ENCODE peak calls at places on chromosome 3, in four cellular contexts. M is AG09319, J is activated B cell treated with CpG ODN at 0.5 μM for 24 hours, Z is GM20000. K is an unnamed sample.

GRCh38 chr3:125175321-125176078 is 37.0 kb downstream of the SLC12A8 start:
- DNase-seq in J (no peak), Z (no peak), M (no peak), K (no peak)

GRCh38 chr3:33777996-33778395 is 20.4 kb upstream of the PDCD6IP start:
- DNase-seq in M (no peak), J (no peak), Z (no peak), K (no peak)

GRCh38 chr3:122642935-122643334 is 37.7 kb upstream of the PARP14 start:
- DNase-seq in J (no peak), Z (peak; percentile 43), M (no peak), K (no peak)

GRCh38 chr3:68771683-68772082 is 160.7 kb downstream of the TAFA4 start:
- DNase-seq in Z (no peak), M (no peak), J (no peak), K (no peak)

GRCh38 chr3:123695152-123695551 is 110.3 kb upstream of the HACD2 start:
- DNase-seq in Z (no peak), M (no peak), J (no peak), K (no peak)

GRCh38 chr3:126285369-126285768 is 71.8 kb downstream of the KLF15 start:
- DNase-seq in M (no peak), J (no peak), Z (no peak), K (no peak)

GRCh38 chr3:16849240-16849639 is 35.5 kb upstream of the PLCL2 start:
- DNase-seq in M (peak; percentile 36), J (peak; percentile 39), Z (peak; percentile 54), K (no peak)

GRCh38 chr3:174158674-174159073 is 700.5 kb upstream of the NAALADL2 start:
- DNase-seq in Z (no peak), M (no peak), J (no peak), K (no peak)

GRCh38 chr3:134004841-134005240 is 24.9 kb downstream of the SLCO2A1 start:
- DNase-seq in Z (no peak), J (no peak), M (no peak), K (no peak)

GRCh38 chr3:28101672-28102071 is 139.7 kb upstream of the CMC1 start:
- DNase-seq in M (no peak), J (no peak), Z (no peak), K (no peak)

GRCh38 chr3:45870099-45870498 is 16.2 kb upstream of the CCR9 start:
- DNase-seq in J (no peak), M (no peak), Z (no peak), K (no peak)

GRCh38 chr3:16504242-16504641 is 9.3 kb downstream of the RFTN1 start:
- DNase-seq in J (no peak), Z (peak; percentile 60), M (no peak), K (no peak)

GRCh38 chr3:94305835-94306685 is 243.2 kb downstream of the NSUN3 start:
- DNase-seq in J (no peak), M (no peak), Z (no peak), K (no peak)

GRCh38 chr3:64983583-64984359 is 296.0 kb upstream of the ADAMTS9 start:
- DNase-seq in J (no peak), M (no peak), Z (no peak), K (no peak)

GRCh38 chr3:49554639-49555265 is 475 bp downstream of the BSN start:
- DNase-seq in M (no peak), J (peak; percentile 73), Z (no peak), K (peak; percentile 75)

GRCh38 chr3:197912770-197913476 is 37.1 kb upstream of the RPL35A start:
- DNase-seq in J (no peak), Z (no peak), M (no peak), K (no peak)

GRCh38 chr3:179713643-179714090 is 60.8 kb downstream of the USP13 start:
- DNase-seq in J (no peak), M (no peak), Z (no peak), K (no peak)

GRCh38 chr3:101635954-101636798 is 40.8 kb downstream of the ZBTB11 start:
- DNase-seq in J (peak; percentile 27), M (no peak), Z (peak; percentile 65), K (peak; percentile 71)

GRCh38 chr3:73353661-73354217 is 271.0 kb downstream of the PDZRN3 start:
- DNase-seq in J (no peak), Z (no peak), M (no peak), K (no peak)

GRCh38 chr3:54633444-54634121 is 294.3 kb downstream of the LRTM1 start:
- DNase-seq in Z (no peak), M (no peak), J (no peak), K (no peak)

GRCh38 chr3:178646205-178646604 is 110.0 kb downstream of the KCNMB2 start:
- DNase-seq in Z (no peak), M (no peak), J (no peak), K (no peak)

GRCh38 chr3:44995142-44995770 is 19.2 kb downstream of the EXOSC7 start:
- DNase-seq in Z (no peak), M (peak; percentile 81), J (no peak), K (no peak)

GRCh38 chr3:134917631-134918030 is 122.6 kb downstream of the EPHB1 start:
- DNase-seq in Z (no peak), M (no peak), J (no peak), K (no peak)

GRCh38 chr3:152595975-152596832 is 238.7 kb upstream of the P2RY1 start:
- DNase-seq in M (no peak), J (no peak), Z (peak; percentile 70), K (no peak)

GRCh38 chr3:172815857-172816256 is 65.3 kb downstream of the ECT2 start:
- DNase-seq in Z (no peak), M (no peak), J (no peak), K (no peak)

GRCh38 chr3:72329354-72329753 is 518.9 kb downstream of the SHQ1 start:
- DNase-seq in M (no peak), J (no peak), Z (no peak), K (no peak)

GRCh38 chr3:72405943-72406585 is 442.2 kb downstream of the SHQ1 start:
- DNase-seq in Z (no peak), M (no peak), J (no peak), K (no peak)

GRCh38 chr3:20552605-20553275 is 366.7 kb upstream of the SGO1 start:
- DNase-seq in M (no peak), Z (no peak), J (no peak), K (no peak)
- TF ChIP-seq CTCF in M (no peak), Z (no peak), J (no peak), K (no peak)

GRCh38 chr3:112115806-112116383 is 17.2 kb downstream of the GCSAM start:
- DNase-seq in J (no peak), Z (no peak), M (no peak), K (no peak)

GRCh38 chr3:112109313-112109712 is 23.1 kb downstream of the C3orf52 start:
- DNase-seq in J (no peak), Z (no peak), M (no peak), K (no peak)

GRCh38 chr3:112115161-112115739 is 17.8 kb downstream of the GCSAM start:
- DNase-seq in Z (no peak), M (no peak), J (no peak), K (no peak)

GRCh38 chr3:112114558-112115160 is 18.4 kb downstream of the GCSAM start:
- DNase-seq in M (no peak), J (no peak), Z (no peak), K (no peak)

DNA sequence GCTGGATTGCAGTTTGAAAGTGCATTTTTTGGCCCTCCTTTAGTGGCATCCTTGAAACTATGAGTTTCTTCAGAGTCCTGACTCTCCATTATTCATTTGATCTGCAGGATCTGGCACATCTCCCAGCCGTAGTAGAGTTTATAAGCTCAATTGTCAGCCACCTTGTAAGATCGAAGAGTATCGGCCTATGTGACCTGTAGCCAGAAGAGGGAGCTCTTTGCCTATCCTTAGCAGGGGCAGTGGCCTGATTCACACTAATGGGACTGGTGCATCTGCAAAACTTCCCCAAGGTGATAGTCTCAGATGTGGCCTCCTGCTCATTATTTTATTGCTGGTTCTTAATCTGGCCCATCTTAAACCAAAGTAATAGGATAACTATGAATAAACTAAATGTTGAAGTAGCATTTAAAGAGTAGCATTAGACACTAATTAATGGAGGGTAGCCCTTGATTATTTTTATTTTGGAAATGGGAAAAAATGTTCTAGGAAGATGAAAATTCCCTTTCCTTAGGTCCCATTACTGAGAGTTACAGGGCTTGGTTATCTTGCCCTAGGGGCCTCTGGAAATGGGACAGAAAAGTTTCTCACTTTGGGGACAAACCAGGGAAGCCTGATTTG is 21.2 kb downstream of the GCSAM start:
- DNase-seq in M (peak; percentile 29), J (no peak), Z (peak; percentile 75), K (peak; percentile 60)
- TF ChIP-seq CTCF in M (peak; percentile 83), J (peak; percentile 68), Z (peak; percentile 63), K (peak; percentile 55)

GRCh38 chr3:170324962-170325361 is 32.6 kb upstream of the SKIL start:
- DNase-seq in M (no peak), Z (no peak), J (no peak), K (no peak)
- TF ChIP-seq CTCF in M (no peak), Z (no peak), J (no peak), K (no peak)

DNA sequence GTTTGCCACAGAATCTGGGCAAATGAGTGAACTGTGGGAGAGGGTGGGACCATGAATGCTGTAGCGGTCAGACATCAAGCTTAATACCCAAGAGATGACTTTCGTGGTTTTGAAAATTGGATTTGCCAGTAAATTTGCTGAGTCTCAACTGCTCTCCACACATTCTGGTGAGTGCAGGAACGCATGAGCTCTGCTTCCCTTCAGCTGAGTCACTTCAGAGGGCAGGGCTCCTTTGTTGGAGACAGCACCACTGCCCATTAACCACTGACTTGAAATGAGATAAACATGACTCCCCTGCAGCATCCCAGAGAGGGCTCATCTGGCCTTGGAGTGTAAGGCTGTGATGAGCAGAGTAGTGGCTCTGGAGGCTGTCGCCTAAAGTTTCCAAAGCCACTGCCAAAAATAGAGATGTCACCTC is 22.6 kb downstream of the RARRES1 start:
- DNase-seq in J (no peak), M (peak; percentile 94), Z (no peak), K (no peak)
- TF ChIP-seq CTCF in J (no peak), M (no peak), Z (no peak), K (no peak)

GRCh38 chr3:181555681-181556080 is 156.0 kb upstream of the SOX2 start:
- DNase-seq in J (no peak), Z (no peak), M (no peak), K (no peak)
- TF ChIP-seq CTCF in J (no peak), Z (no peak), M (no peak), K (no peak)

DNA sequence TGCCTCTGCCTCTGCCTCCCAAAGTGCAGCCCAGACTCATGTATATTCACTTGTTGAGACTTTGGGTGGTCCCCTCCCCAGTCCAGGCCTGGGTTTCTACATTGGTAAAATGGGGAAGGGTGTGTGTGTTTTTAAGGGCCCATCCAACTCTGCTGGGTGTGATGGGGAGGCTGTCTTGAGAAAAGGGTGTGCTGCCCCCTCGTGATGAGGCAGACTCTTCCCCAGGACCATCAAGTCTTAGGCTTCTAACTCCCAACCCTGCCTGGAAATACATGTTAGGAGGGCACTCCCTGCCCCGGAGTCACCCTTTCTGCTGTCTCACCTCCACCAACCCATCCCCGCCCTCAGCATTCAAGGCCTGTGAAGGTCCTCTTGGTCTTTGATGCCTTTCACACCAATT is 4.4 kb upstream of the PTPN23 start:
- DNase-seq in Z (no peak), M (no peak), J (no peak), K (no peak)
- TF ChIP-seq CTCF in Z (no peak), M (no peak), J (no peak), K (no peak)

DNA sequence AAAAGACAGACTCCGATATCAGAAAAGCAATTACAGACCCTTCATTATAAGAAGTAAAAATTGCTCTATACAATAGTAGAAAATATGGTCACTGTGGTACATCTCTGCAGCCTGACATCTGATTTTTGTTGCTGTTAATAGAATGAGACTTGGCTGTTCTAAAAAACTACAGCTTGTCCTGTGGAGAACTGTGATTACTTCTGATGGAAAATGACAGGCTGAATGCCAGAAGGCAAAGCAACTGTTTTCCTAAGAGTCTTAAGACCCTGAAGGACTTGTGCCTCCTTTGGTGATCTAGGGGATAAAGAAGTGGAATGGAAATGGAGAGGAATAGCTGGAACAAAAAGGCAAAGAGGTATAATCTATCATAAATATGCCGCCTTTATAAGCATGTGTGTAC is 314.9 kb downstream of the BCHE start:
- DNase-seq in M (no peak), Z (no peak), J (no peak), K (no peak)
- TF ChIP-seq CTCF in M (no peak), Z (no peak), J (no peak), K (no peak)